ENCODE peak calls at places on chromosome 21, in nine cellular contexts. V, A, E, K, R, F, P, I and H are unnamed samples.
A peak's percentile ranks its signal among the peaks of the same experiment; 100 is the strongest.

GRCh38 chr21:42654179-42654912 is 925 bp downstream of the PDE9A start:
- DNase-seq in V (peak; percentile 73), A (no peak), E (peak; percentile 26), K (peak; percentile 89), R (no peak), F (no peak), P (peak; percentile 88), I (no peak), H (no peak)

GRCh38 chr21:41411449-41412089 is 14.5 kb upstream of the MX1 start:
- DNase-seq in V (no peak), A (no peak), E (peak; percentile 7), K (peak; percentile 43), R (peak; percentile 40), F (no peak), P (no peak), I (peak; percentile 40), H (no peak)

GRCh38 chr21:41583274-41583790 is 75.4 kb upstream of the TMPRSS2 start:
- DNase-seq in V (peak; percentile 54), A (no peak), E (peak; percentile 74), K (no peak), R (no peak), F (peak; percentile 6), P (no peak), I (peak; percentile 96), H (no peak)

GRCh38 chr21:41653243-41653943 is 113.5 kb downstream of the RIPK4 start:
- DNase-seq in V (no peak), A (no peak), E (no peak), K (no peak), R (no peak), F (no peak), P (no peak), I (no peak), H (no peak)

GRCh38 chr21:31110430-31110829 is 72.2 kb upstream of the KRTAP19-8 start:
- DNase-seq in V (no peak), A (no peak), E (no peak), K (no peak), R (no peak), F (no peak), P (no peak), I (no peak), H (no peak)

GRCh38 chr21:31612889-31613785 is 46.4 kb upstream of the SOD1 start:
- DNase-seq in V (no peak), A (peak; percentile 46), E (peak; percentile 14), K (no peak), R (no peak), F (peak; percentile 12), P (peak; percentile 67), I (peak; percentile 29), H (no peak)

GRCh38 chr21:31503467-31503866 is 156.0 kb upstream of the SOD1 start:
- DNase-seq in V (no peak), A (no peak), E (no peak), K (no peak), R (no peak), F (no peak), P (no peak), I (no peak), H (no peak)

GRCh38 chr21:40732243-40732642 is 114.7 kb downstream of the DSCAM start:
- DNase-seq in V (no peak), A (no peak), E (peak; percentile 37), K (no peak), R (no peak), F (peak; percentile 50), P (no peak), I (no peak), H (no peak)

GRCh38 chr21:35563885-35564451 is 496.4 kb downstream of the SETD4 start:
- DNase-seq in V (peak; percentile 59), A (peak; percentile 94), E (no peak), K (no peak), R (no peak), F (peak; percentile 98), P (no peak), I (no peak), H (peak; percentile 80)

GRCh38 chr21:42587036-42587435 is 66.4 kb upstream of the PDE9A start:
- DNase-seq in V (no peak), A (no peak), E (no peak), K (no peak), R (no peak), F (no peak), P (no peak), I (no peak), H (peak; percentile 73)

GRCh38 chr21:46144464-46145070 is 10.8 kb downstream of the FTCD start:
- DNase-seq in V (no peak), A (no peak), E (no peak), K (no peak), R (no peak), F (no peak), P (no peak), I (no peak), H (peak; percentile 81)

GRCh38 chr21:33264561-33264960 is 1.6 kb upstream of the IL10RB start:
- DNase-seq in V (no peak), A (no peak), E (no peak), K (no peak), R (no peak), F (no peak), P (no peak), I (no peak), H (no peak)

DNA sequence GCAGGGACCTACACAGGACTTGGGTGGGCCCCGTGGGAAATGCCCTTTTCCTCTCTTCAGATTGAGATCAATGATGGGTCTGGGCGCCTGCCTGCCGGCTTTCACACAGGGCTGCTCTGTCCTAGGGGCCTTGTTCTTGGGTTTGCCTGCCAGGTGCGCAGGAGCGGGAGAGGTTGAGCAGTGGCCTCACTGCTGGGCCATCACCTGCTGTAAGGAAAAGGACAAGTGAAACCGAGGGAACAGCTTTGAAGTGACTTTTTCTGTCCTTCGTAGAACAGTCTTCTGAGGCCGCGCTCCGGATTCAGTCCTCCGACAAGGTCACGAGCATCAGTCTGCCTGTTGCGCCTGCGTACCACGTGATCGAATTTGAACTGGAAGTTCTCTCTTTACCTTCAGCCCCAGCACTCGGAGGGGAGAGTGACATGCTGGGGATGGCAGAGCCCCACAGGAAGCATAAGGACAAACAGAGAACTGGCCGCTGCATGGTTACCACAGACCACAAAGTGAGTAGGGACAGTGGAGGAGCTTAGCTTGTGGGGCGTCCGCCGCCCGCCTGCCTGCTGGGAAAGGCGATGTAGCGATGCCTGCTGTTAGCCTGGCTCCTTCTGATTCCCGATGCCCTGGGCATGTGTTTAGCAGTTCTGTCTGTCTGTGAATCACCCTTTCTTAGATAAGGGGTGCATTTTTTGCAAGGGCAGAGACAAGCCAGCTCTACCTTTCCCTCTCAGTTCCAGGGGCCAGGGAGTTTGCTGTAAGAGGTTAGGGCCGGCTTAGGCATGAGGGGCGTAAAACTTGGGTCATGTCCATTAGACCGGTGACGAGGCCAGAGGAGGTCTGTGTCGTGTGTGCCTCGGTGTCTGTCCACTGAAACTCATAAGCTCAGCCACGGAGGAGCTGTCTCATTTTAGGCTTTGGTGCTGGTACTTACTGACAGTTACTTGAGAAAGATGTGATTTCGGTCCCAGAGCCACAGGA is 19.5 kb upstream of the PWP2 start:
- DNase-seq in V (no peak), A (no peak), E (no peak), K (no peak), R (no peak), F (no peak), P (no peak), I (no peak), H (peak; percentile 18)
- H3K4me1 ChIP-seq in V (peaks cover 12% of the 10 kb centered on the region), A (no peaks in the 10 kb centered on the region), E (no peaks in the 10 kb centered on the region), K (peaks cover 22% of the 10 kb centered on the region), R (no peaks in the 10 kb centered on the region), F (peaks cover 3% of the 10 kb centered on the region), P (no peaks in the 10 kb centered on the region), I (no peaks in the 10 kb centered on the region), H (no peaks in the 10 kb centered on the region)

DNA sequence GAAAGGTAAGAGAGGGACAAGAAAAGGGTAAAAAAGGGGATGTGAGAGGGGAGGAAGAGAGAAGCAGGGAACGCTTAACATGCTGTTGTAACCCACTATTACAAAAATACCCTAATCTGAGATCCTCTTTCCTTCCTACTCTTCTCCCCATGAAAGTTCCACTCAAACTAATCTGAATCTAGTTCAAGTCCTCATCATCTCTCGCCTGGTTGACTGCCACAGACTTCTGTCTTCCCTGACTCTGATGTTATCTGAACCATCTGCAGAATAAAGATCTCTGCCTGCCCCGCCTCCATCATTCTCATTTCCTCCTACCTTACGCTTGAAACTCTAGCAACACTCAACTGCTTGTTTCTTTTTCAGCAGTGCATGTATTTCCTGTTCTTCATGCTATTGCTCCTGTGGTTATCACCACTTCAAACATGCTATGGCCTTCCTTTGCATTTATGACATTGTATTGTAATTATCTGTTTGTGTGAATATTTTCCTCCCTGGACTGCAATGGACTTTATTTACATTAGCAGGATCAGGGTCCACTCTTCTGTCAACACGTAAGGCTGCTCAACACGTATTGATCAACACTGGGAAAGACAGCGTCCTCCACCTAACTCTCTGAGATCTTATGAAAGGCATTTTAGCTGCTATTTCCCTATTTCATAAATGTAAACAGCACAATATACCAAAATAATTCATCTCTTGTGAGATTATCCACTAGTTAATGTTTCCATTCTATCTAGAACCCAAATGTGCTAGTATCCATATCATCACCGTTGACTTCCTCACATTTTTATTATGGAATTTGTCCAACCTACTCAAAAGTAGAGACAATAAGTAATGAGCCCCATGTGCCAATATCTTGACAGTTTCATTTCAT is 215.5 kb upstream of the USP25 start:
- DNase-seq in V (peak; percentile 40), A (no peak), E (no peak), K (peak; percentile 84), R (peak; percentile 45), F (no peak), P (no peak), I (no peak), H (no peak)
- H2AFZ ChIP-seq in V (no peak overlapping the region), A (no peak overlapping the region), E (no peak overlapping the region), K (peak overlapping the region; percentile 99), R (peak overlapping the region; percentile 71), F (no peak overlapping the region), P (no peak overlapping the region), I (no peak overlapping the region), H (no peak overlapping the region)

DNA sequence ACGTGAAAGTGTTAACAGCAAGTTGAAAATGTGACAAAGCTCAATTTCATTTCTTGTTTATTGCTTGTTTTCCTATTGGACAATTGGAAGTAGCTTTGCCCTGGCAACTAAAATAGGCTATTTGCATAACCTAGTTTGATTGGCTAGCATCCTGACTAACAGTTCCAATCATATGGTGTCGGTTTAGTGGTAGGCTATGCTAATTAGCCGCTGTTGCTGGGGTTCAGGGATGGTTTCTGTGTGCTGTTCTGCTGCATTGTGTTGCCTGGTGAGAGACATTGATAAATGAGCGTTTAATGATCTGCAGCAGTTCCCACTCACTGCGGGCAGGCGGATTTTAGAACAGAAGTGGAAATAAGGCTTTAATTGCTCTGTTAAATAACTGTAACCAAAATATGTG is 68.5 kb downstream of the DYRK1A start:
- DNase-seq in V (peak; percentile 60), A (peak; percentile 85), E (peak; percentile 31), K (no peak), R (no peak), F (peak; percentile 99), P (peak; percentile 88), I (peak; percentile 47), H (peak; percentile 38)
- H3K79me2 ChIP-seq in V (peaks cover 99% of the 10 kb centered on the region), A (peaks cover 100% of the 10 kb centered on the region), E (peaks cover 96% of the 10 kb centered on the region), K (peaks cover 98% of the 10 kb centered on the region), R (peaks cover 78% of the 10 kb centered on the region), F (peaks cover 82% of the 10 kb centered on the region), P (peaks cover 100% of the 10 kb centered on the region), I (peaks cover 97% of the 10 kb centered on the region), H (peaks cover 96% of the 10 kb centered on the region)

DNA sequence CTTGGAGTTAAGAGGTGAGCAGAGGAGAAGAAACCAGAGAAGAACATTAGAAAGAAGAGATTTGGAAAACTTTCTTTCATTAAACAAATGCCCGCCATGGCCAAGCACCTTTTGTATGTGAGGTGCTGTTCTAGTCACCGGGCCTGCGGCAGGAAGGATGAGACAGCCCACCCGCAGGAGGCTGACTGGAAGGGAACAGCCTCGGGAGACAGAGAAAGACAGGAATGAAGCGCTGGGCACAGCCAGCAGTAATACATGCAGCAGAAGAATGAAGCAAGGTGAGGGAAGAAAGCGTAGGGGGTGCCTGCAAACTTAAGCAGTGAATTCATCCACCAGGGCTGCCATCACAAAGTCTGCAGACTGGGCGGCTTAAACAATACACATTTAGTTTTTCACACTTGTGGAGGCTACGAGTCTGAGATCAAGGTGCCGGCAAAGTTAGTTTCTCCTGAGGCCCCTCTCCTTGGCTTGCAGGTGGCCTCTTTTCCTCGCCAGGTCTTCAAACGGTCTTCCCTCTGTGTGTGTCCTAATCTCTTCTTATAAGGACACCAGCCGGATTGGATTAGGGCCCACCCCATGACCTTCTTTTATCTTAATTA is 188.1 kb downstream of the PSMG1 start:
- DNase-seq in V (no peak), A (no peak), E (no peak), K (no peak), R (no peak), F (no peak), P (no peak), I (no peak), H (no peak)
- H3K4me1 ChIP-seq in V (peaks cover 33% of the 10 kb centered on the region), A (peaks cover 18% of the 10 kb centered on the region), E (peaks cover 30% of the 10 kb centered on the region), K (no peaks in the 10 kb centered on the region), R (no peaks in the 10 kb centered on the region), F (peaks cover 21% of the 10 kb centered on the region), P (peaks cover 28% of the 10 kb centered on the region), I (peaks cover 19% of the 10 kb centered on the region), H (peaks cover 21% of the 10 kb centered on the region)